ENCODE peak calls at places on chromosomes 5 and 9, in ten cellular contexts. One of them, this sample, is unnamed.

GRCh38 chr5:9196403-9197224 is 349.3 kb downstream of the SEMA5A start:
- DNase-seq in GM23248: peak; percentile 78
- DNase-seq in A549: no peak
- DNase-seq in H9: no peak
- DNase-seq in K562: peak; percentile 14
- DNase-seq in fibroblast of lung: peak; percentile 90
- DNase-seq in HCT116: no peak
- DNase-seq in astrocyte: peak; percentile 86
- DNase-seq in mesendoderm: peak; percentile 75
- DNase-seq in mesenchymal stem cell: peak; percentile 47
- DNase-seq in this sample: peak; percentile 95

GRCh38 chr5:36703245-36703860 is 96.9 kb downstream of the SLC1A3 start:
- DNase-seq in GM23248: peak; percentile 38
- DNase-seq in A549: no peak
- DNase-seq in H9: no peak
- DNase-seq in K562: no peak
- DNase-seq in fibroblast of lung: no peak
- DNase-seq in HCT116: no peak
- DNase-seq in astrocyte: no peak
- DNase-seq in mesendoderm: peak; percentile 31
- DNase-seq in mesenchymal stem cell: no peak
- DNase-seq in this sample: no peak

GRCh38 chr9:34610434-34611206 is 1.3 kb downstream of the RPP25L start:
- DNase-seq in GM23248: no peak
- DNase-seq in A549: no peak
- DNase-seq in H9: peak; percentile 30
- DNase-seq in K562: no peak
- DNase-seq in fibroblast of lung: no peak
- DNase-seq in HCT116: no peak
- DNase-seq in astrocyte: no peak
- DNase-seq in mesendoderm: no peak
- DNase-seq in mesenchymal stem cell: no peak
- DNase-seq in this sample: no peak

GRCh38 chr5:68330564-68330963 is 115.0 kb downstream of the PIK3R1 start:
- DNase-seq in GM23248: peak; percentile 62
- DNase-seq in A549: no peak
- DNase-seq in H9: no peak
- DNase-seq in K562: no peak
- DNase-seq in fibroblast of lung: peak; percentile 51
- DNase-seq in HCT116: no peak
- DNase-seq in astrocyte: peak; percentile 39
- DNase-seq in mesendoderm: no peak
- DNase-seq in mesenchymal stem cell: peak; percentile 38
- DNase-seq in this sample: no peak

GRCh38 chr5:58680503-58680902 is 97.6 kb downstream of the RAB3C start:
- DNase-seq in GM23248: no peak
- DNase-seq in A549: no peak
- DNase-seq in H9: no peak
- DNase-seq in K562: no peak
- DNase-seq in fibroblast of lung: no peak
- DNase-seq in HCT116: no peak
- DNase-seq in astrocyte: no peak
- DNase-seq in mesendoderm: peak; percentile 7
- DNase-seq in mesenchymal stem cell: no peak
- DNase-seq in this sample: no peak

GRCh38 chr5:135484563-135485157 is 32.5 kb upstream of the TIFAB start:
- DNase-seq in GM23248: no peak
- DNase-seq in A549: no peak
- DNase-seq in H9: peak; percentile 61
- DNase-seq in K562: no peak
- DNase-seq in fibroblast of lung: no peak
- DNase-seq in HCT116: no peak
- DNase-seq in astrocyte: no peak
- DNase-seq in mesendoderm: no peak
- DNase-seq in mesenchymal stem cell: no peak
- DNase-seq in this sample: peak; percentile 51

GRCh38 chr5:157686841-157687554 is 15.7 kb downstream of the C5orf52 start:
- DNase-seq in GM23248: no peak
- DNase-seq in A549: no peak
- DNase-seq in H9: no peak
- DNase-seq in K562: no peak
- DNase-seq in fibroblast of lung: no peak
- DNase-seq in HCT116: no peak
- DNase-seq in astrocyte: no peak
- DNase-seq in mesendoderm: no peak
- DNase-seq in mesenchymal stem cell: no peak
- DNase-seq in this sample: no peak

GRCh38 chr5:81420039-81420667 is 26.2 kb upstream of the ACOT12 start:
- DNase-seq in GM23248: peak; percentile 96
- DNase-seq in A549: peak; percentile 69
- DNase-seq in H9: no peak
- DNase-seq in K562: peak; percentile 29
- DNase-seq in fibroblast of lung: peak; percentile 96
- DNase-seq in HCT116: peak; percentile 74
- DNase-seq in astrocyte: peak; percentile 96
- DNase-seq in mesendoderm: no peak
- DNase-seq in mesenchymal stem cell: peak; percentile 96
- DNase-seq in this sample: no peak

GRCh38 chr9:34256104-34256503 is 73.0 kb downstream of the KIF24 start:
- DNase-seq in GM23248: peak; percentile 28
- DNase-seq in A549: no peak
- DNase-seq in H9: peak; percentile 43
- DNase-seq in K562: no peak
- DNase-seq in fibroblast of lung: no peak
- DNase-seq in HCT116: no peak
- DNase-seq in astrocyte: no peak
- DNase-seq in mesendoderm: peak; percentile 17
- DNase-seq in mesenchymal stem cell: no peak
- DNase-seq in this sample: peak; percentile 37

GRCh38 chr9:95857122-95857521 is 18.4 kb upstream of the ERCC6L2 start:
- DNase-seq in GM23248: peak; percentile 24
- DNase-seq in A549: peak; percentile 19
- DNase-seq in H9: no peak
- DNase-seq in K562: no peak
- DNase-seq in fibroblast of lung: peak; percentile 73
- DNase-seq in HCT116: no peak
- DNase-seq in astrocyte: peak; percentile 67
- DNase-seq in mesendoderm: peak; percentile 79
- DNase-seq in mesenchymal stem cell: peak; percentile 81
- DNase-seq in this sample: peak; percentile 13

GRCh38 chr9:95862343-95862742 is 13.1 kb upstream of the ERCC6L2 start:
- DNase-seq in GM23248: no peak
- DNase-seq in A549: no peak
- DNase-seq in H9: no peak
- DNase-seq in K562: no peak
- DNase-seq in fibroblast of lung: no peak
- DNase-seq in HCT116: no peak
- DNase-seq in astrocyte: no peak
- DNase-seq in mesendoderm: no peak
- DNase-seq in mesenchymal stem cell: no peak
- DNase-seq in this sample: no peak

GRCh38 chr9:95854386-95855015 is 21.0 kb upstream of the ERCC6L2 start:
- DNase-seq in GM23248: peak; percentile 75
- DNase-seq in A549: no peak
- DNase-seq in H9: no peak
- DNase-seq in K562: no peak
- DNase-seq in fibroblast of lung: peak; percentile 80
- DNase-seq in HCT116: no peak
- DNase-seq in astrocyte: peak; percentile 78
- DNase-seq in mesendoderm: no peak
- DNase-seq in mesenchymal stem cell: peak; percentile 34
- DNase-seq in this sample: no peak

GRCh38 chr9:95852059-95853032 is 23.1 kb upstream of the ERCC6L2 start:
- DNase-seq in GM23248: peak; percentile 75
- DNase-seq in A549: peak; percentile 13
- DNase-seq in H9: no peak
- DNase-seq in K562: peak; percentile 38
- DNase-seq in fibroblast of lung: peak; percentile 80
- DNase-seq in HCT116: no peak
- DNase-seq in astrocyte: peak; percentile 77
- DNase-seq in mesendoderm: peak; percentile 69
- DNase-seq in mesenchymal stem cell: peak; percentile 67
- DNase-seq in this sample: no peak

DNA sequence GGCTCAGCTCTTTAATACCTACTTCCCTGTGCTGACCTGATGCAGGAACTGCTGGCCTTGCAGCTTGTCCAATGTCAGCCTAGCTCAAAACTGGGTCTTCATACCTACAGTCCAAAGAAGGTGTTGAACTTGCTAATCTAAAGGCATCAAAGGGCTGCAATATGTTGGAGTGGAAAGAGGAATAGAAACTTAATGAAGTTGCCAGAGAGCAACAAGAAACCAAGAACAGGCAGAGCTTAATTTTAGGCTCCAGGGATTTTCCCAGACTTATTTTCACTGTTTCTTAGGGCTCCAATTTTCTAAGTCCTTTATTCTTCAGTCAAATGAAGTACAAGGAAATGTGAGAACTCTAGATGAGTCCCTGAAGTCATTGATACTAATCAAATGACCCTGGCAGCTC is 17.6 kb upstream of the ERCC6L2 start:
- DNase-seq in GM23248: no peak
- DNase-seq in A549: no peak
- DNase-seq in H9: no peak
- DNase-seq in K562: no peak
- DNase-seq in fibroblast of lung: no peak
- DNase-seq in HCT116: no peak
- DNase-seq in astrocyte: no peak
- DNase-seq in mesendoderm: no peak
- DNase-seq in mesenchymal stem cell: no peak
- DNase-seq in this sample: no peak
- H3K4me2 ChIP-seq in GM23248: no peak overlapping the region
- H3K4me2 ChIP-seq in A549: no peak overlapping the region
- H3K4me2 ChIP-seq in H9: no peak overlapping the region
- H3K4me2 ChIP-seq in K562: no peak overlapping the region
- H3K4me2 ChIP-seq in fibroblast of lung: no peak overlapping the region
- H3K4me2 ChIP-seq in HCT116: peak overlapping the region; percentile 56
- H3K4me2 ChIP-seq in astrocyte: no peak overlapping the region
- H3K4me2 ChIP-seq in mesendoderm: no peak overlapping the region
- H3K4me2 ChIP-seq in mesenchymal stem cell: no peak overlapping the region
- H3K4me2 ChIP-seq in this sample: no peak overlapping the region

GRCh38 chr5:98110791-98111190 is 662.7 kb upstream of the RGMB start:
- DNase-seq in GM23248: peak; percentile 12
- DNase-seq in A549: no peak
- DNase-seq in H9: no peak
- DNase-seq in K562: no peak
- DNase-seq in fibroblast of lung: peak; percentile 14
- DNase-seq in HCT116: no peak
- DNase-seq in astrocyte: no peak
- DNase-seq in mesendoderm: no peak
- DNase-seq in mesenchymal stem cell: peak; percentile 15
- DNase-seq in this sample: no peak

GRCh38 chr5:98106116-98107088 is 667.1 kb upstream of the RGMB start:
- DNase-seq in GM23248: peak; percentile 84
- DNase-seq in A549: no peak
- DNase-seq in H9: no peak
- DNase-seq in K562: no peak
- DNase-seq in fibroblast of lung: peak; percentile 70
- DNase-seq in HCT116: no peak
- DNase-seq in astrocyte: peak; percentile 68
- DNase-seq in mesendoderm: no peak
- DNase-seq in mesenchymal stem cell: peak; percentile 51
- DNase-seq in this sample: no peak

GRCh38 chr5:98109561-98110006 is 663.9 kb upstream of the RGMB start:
- DNase-seq in GM23248: peak; percentile 82
- DNase-seq in A549: no peak
- DNase-seq in H9: no peak
- DNase-seq in K562: no peak
- DNase-seq in fibroblast of lung: peak; percentile 95
- DNase-seq in HCT116: no peak
- DNase-seq in astrocyte: peak; percentile 95
- DNase-seq in mesendoderm: no peak
- DNase-seq in mesenchymal stem cell: peak; percentile 85
- DNase-seq in this sample: no peak

GRCh38 chr5:98110270-98110669 is 663.2 kb upstream of the RGMB start:
- DNase-seq in GM23248: peak; percentile 79
- DNase-seq in A549: no peak
- DNase-seq in H9: no peak
- DNase-seq in K562: no peak
- DNase-seq in fibroblast of lung: peak; percentile 94
- DNase-seq in HCT116: no peak
- DNase-seq in astrocyte: peak; percentile 93
- DNase-seq in mesendoderm: no peak
- DNase-seq in mesenchymal stem cell: peak; percentile 80
- DNase-seq in this sample: no peak

GRCh38 chr5:98108497-98108896 is 665.0 kb upstream of the RGMB start:
- DNase-seq in GM23248: peak; percentile 92
- DNase-seq in A549: no peak
- DNase-seq in H9: no peak
- DNase-seq in K562: no peak
- DNase-seq in fibroblast of lung: peak; percentile 94
- DNase-seq in HCT116: no peak
- DNase-seq in astrocyte: peak; percentile 93
- DNase-seq in mesendoderm: no peak
- DNase-seq in mesenchymal stem cell: peak; percentile 82
- DNase-seq in this sample: no peak
- H3K4me2 ChIP-seq in GM23248: peak overlapping the region; percentile 68
- H3K4me2 ChIP-seq in A549: no peak overlapping the region
- H3K4me2 ChIP-seq in H9: no peak overlapping the region
- H3K4me2 ChIP-seq in K562: no peak overlapping the region
- H3K4me2 ChIP-seq in fibroblast of lung: peak overlapping the region; percentile 1
- H3K4me2 ChIP-seq in HCT116: no peak overlapping the region
- H3K4me2 ChIP-seq in astrocyte: peak overlapping the region; percentile 80
- H3K4me2 ChIP-seq in mesendoderm: no peak overlapping the region
- H3K4me2 ChIP-seq in mesenchymal stem cell: no peak overlapping the region
- H3K4me2 ChIP-seq in this sample: no peak overlapping the region

GRCh38 chr9:93036887-93037475 is 21.5 kb upstream of the SUSD3 start:
- DNase-seq in GM23248: no peak
- DNase-seq in A549: no peak
- DNase-seq in H9: no peak
- DNase-seq in K562: no peak
- DNase-seq in fibroblast of lung: no peak
- DNase-seq in HCT116: no peak
- DNase-seq in astrocyte: no peak
- DNase-seq in mesendoderm: no peak
- DNase-seq in mesenchymal stem cell: no peak
- DNase-seq in this sample: peak; percentile 33
- H3K4me2 ChIP-seq in GM23248: no peak overlapping the region
- H3K4me2 ChIP-seq in A549: no peak overlapping the region
- H3K4me2 ChIP-seq in H9: no peak overlapping the region
- H3K4me2 ChIP-seq in K562: no peak overlapping the region
- H3K4me2 ChIP-seq in fibroblast of lung: no peak overlapping the region
- H3K4me2 ChIP-seq in HCT116: no peak overlapping the region
- H3K4me2 ChIP-seq in astrocyte: no peak overlapping the region
- H3K4me2 ChIP-seq in mesendoderm: no peak overlapping the region
- H3K4me2 ChIP-seq in mesenchymal stem cell: no peak overlapping the region
- H3K4me2 ChIP-seq in this sample: no peak overlapping the region

DNA sequence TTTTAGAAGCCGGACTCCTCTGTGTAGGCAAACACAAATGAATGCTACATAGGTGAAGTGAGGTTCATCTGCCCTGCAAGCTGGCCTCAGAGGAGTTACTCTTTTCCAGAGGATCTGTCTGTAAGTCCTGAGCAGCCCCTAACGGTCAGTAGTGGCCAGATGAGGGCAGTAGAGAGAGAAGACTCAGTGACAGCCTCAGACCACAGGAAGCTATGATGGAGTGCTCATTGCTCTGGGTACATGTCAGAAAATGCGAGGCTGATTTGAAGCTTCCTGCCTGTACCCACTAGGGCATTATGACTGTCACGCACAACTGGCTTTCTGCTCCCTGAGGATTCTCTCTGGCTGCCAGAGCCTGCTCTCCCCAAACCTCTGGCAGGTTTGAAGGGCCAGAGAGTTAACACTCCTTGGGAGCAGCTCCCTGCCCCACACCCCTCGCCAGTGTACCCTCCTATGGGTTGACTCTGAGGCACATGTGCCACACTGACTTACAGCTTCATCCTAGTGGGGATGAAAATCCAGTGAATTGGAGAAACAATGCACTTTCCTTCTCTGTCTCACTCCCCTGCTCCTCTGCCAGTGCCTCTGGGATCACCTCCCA is 141.5 kb downstream of the GABRG2 start:
- DNase-seq in GM23248: peak; percentile 1
- DNase-seq in A549: peak; percentile 37
- DNase-seq in H9: peak; percentile 85
- DNase-seq in K562: no peak
- DNase-seq in fibroblast of lung: no peak
- DNase-seq in HCT116: peak; percentile 24
- DNase-seq in astrocyte: no peak
- DNase-seq in mesendoderm: peak; percentile 90
- DNase-seq in mesenchymal stem cell: no peak
- DNase-seq in this sample: peak; percentile 81
- H3K4me2 ChIP-seq in GM23248: no peak overlapping the region
- H3K4me2 ChIP-seq in A549: no peak overlapping the region
- H3K4me2 ChIP-seq in H9: no peak overlapping the region
- H3K4me2 ChIP-seq in K562: no peak overlapping the region
- H3K4me2 ChIP-seq in fibroblast of lung: no peak overlapping the region
- H3K4me2 ChIP-seq in HCT116: no peak overlapping the region
- H3K4me2 ChIP-seq in astrocyte: no peak overlapping the region
- H3K4me2 ChIP-seq in mesendoderm: no peak overlapping the region
- H3K4me2 ChIP-seq in mesenchymal stem cell: no peak overlapping the region
- H3K4me2 ChIP-seq in this sample: no peak overlapping the region

This sample was measured in neural progenitor cell.